ENCODE peak calls at places on chromosomes 1 and 21, in eight cellular contexts. T, A, Q, M, D, I, B and X are unnamed samples.

GRCh38 chr1:53557369-53557768 is 98.2 kb downstream of the DMRTB1 start:
- DNase-seq in T (no peak), A (no peak), Q (peak), M (no peak), D (peak), I (peak), B (no peak), X (no peak)

GRCh38 chr1:95084317-95085176 is 11.8 kb upstream of the ALG14 start:
- DNase-seq in T (peak), A (no peak), Q (no peak), M (no peak), D (no peak), I (no peak), B (peak), X (peak)

GRCh38 chr1:155522069-155522468 is 40.5 kb downstream of the ASH1L start:
- DNase-seq in T (no peak), A (no peak), Q (no peak), M (no peak), D (no peak), I (no peak), B (no peak), X (no peak)

GRCh38 chr1:1387098-1388077 is 11.7 kb downstream of the CCNL2 start:
- DNase-seq in T (no peak), A (no peak), Q (no peak), M (no peak), D (no peak), I (peak), B (no peak), X (no peak)

GRCh38 chr1:48807599-48808260 is 31.0 kb upstream of the BEND5 start:
- DNase-seq in T (no peak), A (no peak), Q (no peak), M (no peak), D (no peak), I (no peak), B (no peak), X (no peak)

GRCh38 chr21:36966066-36966845 is at the start of gene HLCS:
- DNase-seq in T (peak), A (no peak), Q (peak), M (no peak), D (peak), I (peak), B (peak), X (peak)

GRCh38 chr1:192783793-192784192 is 25.0 kb upstream of the RGS2 start:
- DNase-seq in T (no peak), A (no peak), Q (no peak), M (no peak), D (no peak), I (no peak), B (no peak), X (no peak)

GRCh38 chr1:3065396-3065795 is 3.6 kb upstream of the PRDM16 start:
- DNase-seq in T (no peak), A (no peak), Q (no peak), M (no peak), D (no peak), I (peak), B (no peak), X (no peak)

GRCh38 chr1:59985901-59986735 is 59.5 kb upstream of the CYP2J2 start:
- DNase-seq in T (no peak), A (no peak), Q (no peak), M (no peak), D (no peak), I (no peak), B (no peak), X (no peak)

GRCh38 chr1:65265296-65266271 is 43.8 kb upstream of the DNAJC6 start:
- DNase-seq in T (peak), A (no peak), Q (peak), M (no peak), D (peak), I (peak), B (no peak), X (no peak)

GRCh38 chr21:42767561-42767835 is 111.8 kb downstream of the WDR4 start:
- DNase-seq in T (no peak), A (no peak), Q (no peak), M (no peak), D (no peak), I (peak), B (no peak), X (no peak)

GRCh38 chr1:219537182-219537581 is 75.7 kb downstream of the ZC3H11B start:
- DNase-seq in T (peak), A (no peak), Q (no peak), M (no peak), D (no peak), I (no peak), B (no peak), X (no peak)

GRCh38 chr1:86616871-86617270 is 70.0 kb downstream of the CLCA4 start:
- DNase-seq in T (no peak), A (no peak), Q (no peak), M (no peak), D (no peak), I (no peak), B (peak), X (no peak)

GRCh38 chr21:30839304-30839703 is 9.7 kb upstream of the KRTAP7-1 start:
- DNase-seq in T (no peak), A (no peak), Q (no peak), M (no peak), D (no peak), I (no peak), B (peak), X (peak)

GRCh38 chr1:165742194-165742593 is 26.5 kb downstream of the TMCO1 start:
- DNase-seq in T (no peak), A (no peak), Q (no peak), M (no peak), D (no peak), I (no peak), B (no peak), X (no peak)

GRCh38 chr1:204081156-204081790 is 8.4 kb downstream of the SOX13 start:
- DNase-seq in T (peak), A (no peak), Q (no peak), M (no peak), D (no peak), I (no peak), B (no peak), X (no peak)
- H3K4me3 ChIP-seq in T (no peak), A (no peak), Q (no peak), M (no peak), D (peak), I (no peak), B (no peak), X (no peak)

GRCh38 chr1:9906466-9906865 is 3.6 kb downstream of the CTNNBIP1 start:
- DNase-seq in T (no peak), A (no peak), Q (no peak), M (no peak), D (no peak), I (peak), B (no peak), X (no peak)
- H3K4me3 ChIP-seq in T (no peak), A (no peak), Q (no peak), M (no peak), D (no peak), I (no peak), B (no peak), X (no peak)

GRCh38 chr1:182616130-182617074 is 12.2 kb upstream of the RGS16 start:
- DNase-seq in T (peak), A (no peak), Q (peak), M (no peak), D (peak), I (peak), B (peak), X (peak)
- H3K4me3 ChIP-seq in T (no peak), A (peak), Q (peak), M (no peak), D (no peak), I (peak), B (peak), X (no peak)

DNA sequence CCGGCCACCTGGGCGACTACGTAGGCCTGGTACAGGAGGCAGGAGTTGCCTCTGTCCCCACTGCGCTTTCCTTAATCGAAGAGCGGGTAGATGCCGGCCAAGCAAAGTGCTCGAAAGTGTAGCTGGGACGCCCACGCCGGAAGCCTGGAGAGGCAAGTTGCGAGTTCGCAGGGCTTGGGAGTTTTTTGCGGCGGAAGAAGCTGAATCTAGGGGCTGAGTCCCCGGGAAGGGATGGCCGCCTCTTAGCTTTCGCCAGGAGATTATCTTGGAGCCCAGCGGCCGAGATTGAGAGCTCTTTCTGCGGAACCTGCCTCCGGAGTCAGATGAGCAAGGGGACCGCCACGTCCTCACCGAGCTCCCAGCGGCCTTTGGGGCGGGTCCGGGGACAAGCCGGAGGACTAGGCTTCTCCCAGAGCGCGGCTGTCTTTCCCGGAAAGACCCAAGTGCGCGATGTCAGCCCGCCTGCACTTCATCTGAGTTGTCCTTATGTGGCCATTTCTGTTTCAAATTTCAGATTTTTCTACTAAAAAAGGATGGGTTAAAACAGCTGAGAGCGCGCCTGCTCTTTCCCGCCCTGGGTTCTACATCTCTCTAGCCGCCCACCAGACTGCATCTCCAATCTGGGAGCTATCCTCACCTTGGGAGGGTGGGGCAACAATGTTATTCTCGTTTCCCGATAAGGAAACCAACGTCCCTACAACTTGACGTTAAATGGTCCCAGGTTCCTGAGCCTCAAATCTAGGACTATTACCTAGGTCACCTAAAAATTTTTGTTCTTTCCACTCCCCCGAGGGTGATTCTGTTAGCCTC is 12.4 kb upstream of the TBX15 start:
- DNase-seq in T (peak), A (no peak), Q (peak), M (no peak), D (no peak), I (no peak), B (no peak), X (no peak)
- H3K4me3 ChIP-seq in T (peak), A (peak), Q (peak), M (peak), D (no peak), I (no peak), B (no peak), X (no peak)